ENCODE peak calls at places on chromosomes 13 and 19, in four cellular contexts. P, F, B and J are unnamed samples.

GRCh38 chr19:40604647-40605200 is 3.6 kb downstream of the LTBP4 start:
- DNase-seq in P (no peak), F (no peak), B (no peak), J (no peak)

GRCh38 chr19:5948697-5949564 is 29.0 kb downstream of the RANBP3 start:
- DNase-seq in F (no peak), B (no peak), P (peak; percentile 45), J (no peak)

GRCh38 chr13:79647518-79647917 is 166.6 kb downstream of the NDFIP2 start:
- DNase-seq in P (no peak), F (peak; percentile 10), B (peak; percentile 24), J (no peak)

GRCh38 chr19:20928371-20928770 is 5.3 kb downstream of the ZNF85 start:
- DNase-seq in B (no peak), F (peak; percentile 77), P (peak; percentile 66), J (no peak)

GRCh38 chr13:50951366-50951765 is 41.8 kb downstream of the RNASEH2B start:
- DNase-seq in B (no peak), P (peak; percentile 41), F (no peak), J (no peak)

GRCh38 chr19:11421607-11422098 is 2.5 kb upstream of the RGL3 start:
- DNase-seq in P (no peak), F (no peak), B (peak; percentile 77), J (no peak)

GRCh38 chr13:98447881-98448641 is 128.8 kb downstream of the STK24 start:
- DNase-seq in P (peak; percentile 38), B (peak; percentile 79), F (peak; percentile 33), J (no peak)

GRCh38 chr13:112641456-112641855 is 48.4 kb upstream of the ATP11A start:
- DNase-seq in P (no peak), F (no peak), B (no peak), J (no peak)

GRCh38 chr19:40315812-40316475 is 30.8 kb upstream of the AKT2 start:
- DNase-seq in F (no peak), P (no peak), B (peak; percentile 57), J (no peak)

GRCh38 chr13:31530883-31531282 is 208.4 kb upstream of the RXFP2 start:
- DNase-seq in F (no peak), P (no peak), B (no peak), J (no peak)

GRCh38 chr19:48565090-48565489 is 13.1 kb downstream of the SULT2B1 start:
- DNase-seq in F (peak; percentile 59), P (no peak), B (no peak), J (peak; percentile 62)

GRCh38 chr19:29714953-29715694 is at the start of gene C19orf12:
- DNase-seq in P (peak; percentile 37), B (peak; percentile 93), F (peak; percentile 50), J (no peak)

GRCh38 chr19:47891622-47891922 is 5.5 kb upstream of the SULT2A1 start:
- DNase-seq in P (no peak), F (no peak), B (peak; percentile 31), J (no peak)

GRCh38 chr13:99577934-99578917 is 77.0 kb downstream of the TM9SF2 start:
- DNase-seq in B (no peak), P (no peak), F (peak; percentile 45), J (no peak)

GRCh38 chr13:79187917-79188699 is 217.9 kb downstream of the RBM26 start:
- DNase-seq in P (no peak), F (no peak), B (no peak), J (no peak)

GRCh38 chr19:21584532-21584931 is 79.1 kb downstream of the ZNF429 start:
- DNase-seq in P (no peak), B (no peak), F (no peak), J (no peak)

GRCh38 chr13:37448072-37448471 is 150.5 kb downstream of the POSTN start:
- DNase-seq in P (peak; percentile 18), B (no peak), F (no peak), J (no peak)

GRCh38 chr19:5826531-5827341 is 12.8 kb downstream of the FUT6 start:
- DNase-seq in B (peak; percentile 83), P (no peak), F (peak; percentile 23), J (no peak)

GRCh38 chr19:41265376-41266153 is 1.4 kb downstream of the HNRNPUL1 start:
- DNase-seq in B (peak; percentile 27), F (peak; percentile 25), P (peak; percentile 28), J (no peak)

GRCh38 chr19:801030-801860 is 4.0 kb downstream of the PTBP1 start:
- DNase-seq in F (peak; percentile 58), P (peak; percentile 45), B (peak; percentile 80), J (peak; percentile 41)

GRCh38 chr19:6767357-6768235 is at the start of gene SH2D3A:
- DNase-seq in B (peak; percentile 60), F (peak; percentile 37), P (no peak), J (no peak)

GRCh38 chr19:33914599-33914998 is 117.9 kb downstream of the KCTD15 start:
- DNase-seq in P (no peak), F (no peak), B (no peak), J (no peak)